ENCODE peak calls at places on chromosomes 13 and 19, in four cellular contexts. One of them, this sample, is unnamed.

GRCh38 chr13:103335226-103335625 is 269.0 kb upstream of the SLC10A2 start:
- DNase-seq in H1: no peak
- DNase-seq in PC-9: no peak
- DNase-seq in A673: no peak
- DNase-seq in this sample: no peak

GRCh38 chr19:1220452-1221037 is 15.0 kb downstream of the STK11 start:
- DNase-seq in A673: no peak
- DNase-seq in PC-9: no peak
- DNase-seq in H1: no peak
- DNase-seq in this sample: no peak

GRCh38 chr19:46413262-46414031 is at the start of gene CCDC8:
- DNase-seq in PC-9: no peak
- DNase-seq in A673: peak
- DNase-seq in H1: peak
- DNase-seq in this sample: peak

GRCh38 chr19:18254546-18255500 is 19.4 kb downstream of the IQCN start:
- DNase-seq in H1: no peak
- DNase-seq in PC-9: peak
- DNase-seq in A673: no peak
- DNase-seq in this sample: peak

GRCh38 chr19:48945415-48945814 is 9.3 kb upstream of the BAX start:
- DNase-seq in A673: no peak
- DNase-seq in H1: no peak
- DNase-seq in PC-9: no peak
- DNase-seq in this sample: no peak

GRCh38 chr19:49205114-49205513 is 47.5 kb downstream of the TRPM4 start:
- DNase-seq in H1: no peak
- DNase-seq in A673: no peak
- DNase-seq in PC-9: no peak
- DNase-seq in this sample: no peak

GRCh38 chr19:38385804-38386257 is 2.0 kb downstream of the GGN start:
- DNase-seq in PC-9: no peak
- DNase-seq in A673: no peak
- DNase-seq in H1: no peak
- DNase-seq in this sample: peak

GRCh38 chr13:101869553-101869952 is 417.1 kb downstream of the ITGBL1 start:
- DNase-seq in PC-9: no peak
- DNase-seq in H1: no peak
- DNase-seq in A673: no peak
- DNase-seq in this sample: no peak

GRCh38 chr19:42480335-42481095 is 37.8 kb upstream of the CXCL17 start:
- DNase-seq in H1: no peak
- DNase-seq in A673: peak
- DNase-seq in PC-9: peak
- DNase-seq in this sample: no peak

DNA sequence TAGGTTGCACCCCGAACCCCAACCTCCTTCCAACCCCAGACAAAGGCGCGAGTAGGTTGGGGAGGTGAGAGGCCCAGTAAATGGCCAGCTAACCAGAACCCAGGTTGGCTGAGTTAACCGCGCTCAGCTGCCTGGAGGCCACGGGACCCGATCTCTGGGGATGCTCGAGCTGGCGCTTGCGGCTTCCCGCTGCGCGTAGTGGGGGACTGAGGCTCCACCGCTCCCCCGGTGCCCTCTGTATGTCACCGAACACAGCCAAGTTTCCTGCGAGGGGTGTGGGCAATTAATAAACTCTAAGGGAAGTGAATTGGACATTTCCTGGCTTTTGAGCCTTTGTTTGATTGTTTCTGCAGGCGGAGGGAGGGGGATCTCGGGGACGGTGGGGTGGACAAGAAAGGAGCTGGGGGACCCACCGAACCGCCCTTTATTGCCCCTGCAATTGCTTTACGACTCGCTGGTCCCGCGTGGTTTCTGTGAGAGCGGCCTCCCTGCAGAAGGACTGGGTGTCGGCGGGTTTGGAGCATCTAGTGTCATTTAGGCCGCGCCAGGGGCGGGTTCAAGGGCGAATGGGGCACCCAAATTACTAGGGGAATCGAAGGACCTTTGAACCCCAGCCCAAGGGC is 3.5 kb upstream of the ZIC5 start:
- DNase-seq in H1: no peak
- DNase-seq in A673: no peak
- DNase-seq in PC-9: no peak
- DNase-seq in this sample: peak
- TF ChIP-seq EZH2 in H1: no peak
- TF ChIP-seq EZH2 in A673: no peak
- TF ChIP-seq EZH2 in PC-9: no peak
- TF ChIP-seq EZH2 in this sample: no peak

DNA sequence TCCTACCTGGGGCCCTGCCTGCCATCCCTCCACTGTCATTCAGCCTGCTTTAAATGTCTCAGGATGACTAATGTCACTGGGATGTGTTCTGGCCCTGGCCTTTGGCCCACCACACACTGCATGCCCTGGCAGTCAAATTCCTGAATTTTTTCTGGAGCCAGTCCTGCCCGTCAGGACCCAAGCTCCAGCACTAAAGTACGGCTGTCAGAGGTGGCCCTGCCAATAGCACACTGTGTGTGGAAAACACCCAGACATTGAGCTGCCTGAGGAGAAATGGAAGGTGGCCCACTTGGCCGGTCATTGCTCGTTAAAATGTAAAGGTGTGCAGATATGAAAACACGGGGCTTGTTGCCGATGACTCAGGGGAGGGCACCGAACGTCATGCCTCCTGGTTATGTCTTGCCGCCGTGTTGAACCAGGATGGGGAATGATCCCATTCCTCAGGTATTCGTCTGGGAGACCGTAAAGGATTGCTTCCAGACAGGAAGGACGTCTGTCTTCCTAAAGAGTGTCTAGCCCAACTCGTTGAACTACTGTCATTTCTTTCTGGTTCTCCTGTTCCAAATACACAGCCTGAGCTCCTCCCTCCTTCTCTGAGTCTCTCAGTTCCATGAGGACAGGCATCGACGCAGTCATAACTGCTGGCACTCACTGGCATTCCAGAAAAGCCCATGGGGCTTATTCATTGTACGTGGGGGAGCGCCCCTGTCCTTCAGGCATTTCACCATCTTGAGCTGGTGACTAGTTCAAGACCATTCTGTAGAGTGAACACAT is 40.6 kb downstream of the COL4A2 start:
- DNase-seq in A673: peak
- DNase-seq in PC-9: peak
- DNase-seq in H1: no peak
- DNase-seq in this sample: no peak
- TF ChIP-seq EZH2 in A673: no peak
- TF ChIP-seq EZH2 in PC-9: no peak
- TF ChIP-seq EZH2 in H1: no peak
- TF ChIP-seq EZH2 in this sample: no peak

GRCh38 chr19:33373701-33374405 is at the start of gene CEBPG:
- DNase-seq in PC-9: no peak
- DNase-seq in A673: peak
- DNase-seq in H1: no peak
- DNase-seq in this sample: peak
- TF ChIP-seq EZH2 in PC-9: no peak
- TF ChIP-seq EZH2 in A673: no peak
- TF ChIP-seq EZH2 in H1: no peak
- TF ChIP-seq EZH2 in this sample: no peak

DNA sequence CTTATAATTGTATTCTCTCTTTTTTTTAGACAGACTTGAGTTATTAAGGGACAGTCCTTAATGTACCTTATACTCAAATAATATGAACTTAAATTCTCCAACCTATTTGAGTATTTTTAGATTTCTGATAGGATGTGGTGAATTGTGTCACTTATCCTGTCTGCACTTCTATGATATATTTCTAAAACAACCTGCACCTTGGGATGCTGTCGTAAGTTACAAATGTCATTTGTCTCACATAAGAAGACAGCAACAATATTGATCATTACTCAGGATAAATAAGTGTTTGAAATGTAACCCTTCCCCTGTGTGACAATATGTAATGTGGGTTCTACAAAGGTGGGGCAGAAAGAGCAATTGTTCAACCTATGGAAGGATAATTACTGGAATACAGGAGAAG is 237.0 kb upstream of the PRR20A start:
- DNase-seq in H1: no peak
- DNase-seq in A673: no peak
- DNase-seq in PC-9: no peak
- DNase-seq in this sample: no peak
- TF ChIP-seq EZH2 in H1: no peak
- TF ChIP-seq EZH2 in A673: no peak
- TF ChIP-seq EZH2 in PC-9: no peak
- TF ChIP-seq EZH2 in this sample: no peak

GRCh38 chr13:99980201-99981114 is 1.1 kb upstream of the ZIC2 start:
- DNase-seq in PC-9: peak
- DNase-seq in A673: peak
- DNase-seq in H1: no peak
- DNase-seq in this sample: peak
- TF ChIP-seq EZH2 in PC-9: no peak
- TF ChIP-seq EZH2 in A673: no peak
- TF ChIP-seq EZH2 in H1: no peak
- TF ChIP-seq EZH2 in this sample: no peak

This sample was measured in GM23338.